ENCODE peak calls at places on chromosome 20, in ten cellular contexts. J, S, Y, W, O, G, E, P, X and B are unnamed samples.

GRCh38 chr20:44396369-44396768 is 40.9 kb downstream of the HNF4A start:
- DNase-seq in X (no peak), W (no peak), J (no peak), P (no peak), E (no peak), O (no peak), Y (no peak), S (no peak), G (no peak), B (no peak)

GRCh38 chr20:23205656-23206055 is 119.5 kb upstream of the CD93 start:
- DNase-seq in G (peak; percentile 87), O (no peak), J (no peak), S (no peak), E (no peak), P (no peak), Y (no peak), W (no peak), X (no peak), B (no peak)

GRCh38 chr20:21280496-21281016 is 22.6 kb upstream of the XRN2 start:
- DNase-seq in S (no peak), G (no peak), W (no peak), J (no peak), P (no peak), O (no peak), X (no peak), Y (no peak), E (no peak), B (no peak)

GRCh38 chr20:24633026-24633425 is 163.6 kb downstream of the SYNDIG1 start:
- DNase-seq in S (no peak), W (no peak), E (no peak), O (no peak), J (no peak), P (no peak), Y (no peak), G (no peak), X (no peak), B (no peak)

GRCh38 chr20:58634121-58634817 is 16.8 kb upstream of the STX16 start:
- DNase-seq in W (no peak), S (no peak), X (no peak), O (peak; percentile 25), G (peak; percentile 32), Y (no peak), E (no peak), J (no peak), P (no peak), B (no peak)

GRCh38 chr20:33736962-33737361 is 5.2 kb downstream of the ZNF341 start:
- DNase-seq in G (no peak), S (no peak), J (no peak), O (no peak), P (no peak), X (no peak), Y (no peak), E (no peak), W (no peak), B (no peak)

GRCh38 chr20:40650707-40651106 is 38.3 kb downstream of the MAFB start:
- DNase-seq in O (no peak), G (no peak), S (no peak), X (no peak), Y (no peak), P (no peak), J (no peak), W (no peak), E (no peak), B (no peak)

GRCh38 chr20:17940447-17940971 is 28.1 kb downstream of the SNX5 start:
- DNase-seq in J (no peak), P (no peak), W (no peak), G (no peak), S (no peak), E (no peak), Y (no peak), X (no peak), O (no peak), B (no peak)

GRCh38 chr20:24139846-24140245 is 151.3 kb upstream of the GGTLC1 start:
- DNase-seq in W (no peak), J (no peak), S (no peak), O (no peak), G (no peak), X (no peak), E (no peak), Y (no peak), P (no peak), B (no peak)

GRCh38 chr20:51650685-51651134 is 108.2 kb upstream of the NFATC2 start:
- DNase-seq in O (no peak), J (no peak), Y (peak; percentile 43), G (no peak), W (no peak), S (peak; percentile 26), E (no peak), X (no peak), P (no peak), B (no peak)

GRCh38 chr20:23225407-23226060 is 125.1 kb upstream of the NXT1 start:
- DNase-seq in G (peak; percentile 89), O (no peak), Y (peak; percentile 87), X (no peak), W (peak; percentile 51), E (no peak), P (peak; percentile 92), S (no peak), J (no peak), B (no peak)

GRCh38 chr20:4937422-4938319 is 63.6 kb downstream of the SLC23A2 start:
- DNase-seq in S (no peak), Y (no peak), E (no peak), J (no peak), O (no peak), P (no peak), X (no peak), W (no peak), G (no peak), B (peak; percentile 85)

GRCh38 chr20:51365670-51366069 is 176.8 kb downstream of the NFATC2 start:
- DNase-seq in Y (peak; percentile 91), W (peak; percentile 82), E (no peak), G (no peak), J (peak; percentile 77), O (no peak), S (no peak), X (no peak), P (peak; percentile 79), B (no peak)